ENCODE peak calls at places on chromosomes 13 and 19, in eight cellular contexts. B is H1; J is CD4-positive, CD25-positive, alpha-beta regulatory T cell; G is Peyer's patch; E is uterus; K is IMR-90; D is aorta; O is CD8-positive, alpha-beta T cell. N is an unnamed sample. For H3K36me3, the result is how much of the 10 kb centered on the place peaks cover.

GRCh38 chr13:110528911-110529310 is 32.6 kb downstream of the RAB20 start:
- DNase-seq in E (no peak), D (peak), O (no peak), B (no peak), J (no peak), G (no peak), K (no peak), N (no peak)

GRCh38 chr13:110010433-110011135 is 224.2 kb upstream of the IRS2 start:
- DNase-seq in O (no peak), J (no peak), G (no peak), E (no peak), B (no peak), D (no peak), K (peak), N (peak)

GRCh38 chr13:104318121-104318520 is 1251.9 kb upstream of the SLC10A2 start:
- DNase-seq in D (no peak), G (no peak), O (no peak), K (peak), J (no peak), B (no peak), E (no peak), N (peak)

GRCh38 chr13:19984430-19985218 is 26.1 kb downstream of the ZMYM2 start:
- DNase-seq in B (no peak), J (peak), D (no peak), O (no peak), E (no peak), K (peak), G (no peak), N (peak)

GRCh38 chr13:33615436-33615835 is 202.5 kb upstream of the RFC3 start:
- DNase-seq in O (no peak), J (no peak), B (no peak), D (no peak), K (no peak), G (no peak), E (no peak), N (no peak)

GRCh38 chr13:84653915-84654534 is 771.8 kb upstream of the SLITRK1 start:
- DNase-seq in G (no peak), E (no peak), B (no peak), J (no peak), K (no peak), D (no peak), O (no peak), N (no peak)

GRCh38 chr13:113116206-113116800 is 6.3 kb upstream of the F10 start:
- DNase-seq in K (no peak), G (no peak), B (no peak), D (no peak), J (no peak), O (no peak), E (peak), N (no peak)

GRCh38 chr13:75400775-75401174 is 81.2 kb downstream of the TBC1D4 start:
- DNase-seq in G (no peak), D (no peak), J (no peak), O (no peak), K (no peak), B (no peak), E (no peak), N (no peak)

GRCh38 chr13:60448907-60449510 is 52.0 kb downstream of the TDRD3 start:
- DNase-seq in J (peak), K (peak), G (no peak), E (no peak), D (no peak), O (no peak), B (no peak), N (peak)

GRCh38 chr13:112684041-112684440 is 5.8 kb upstream of the ATP11A start:
- DNase-seq in D (no peak), K (no peak), O (no peak), J (no peak), B (no peak), G (no peak), E (no peak), N (no peak)

GRCh38 chr13:44932850-44933251 is 56.4 kb downstream of the NUFIP1 start:
- DNase-seq in E (no peak), J (no peak), K (peak), D (peak), G (no peak), B (no peak), O (no peak), N (peak)

GRCh38 chr19:49422407-49423277 is 599 bp downstream of the PTH2 start:
- DNase-seq in O (peak), G (no peak), J (peak), K (peak), D (no peak), B (no peak), E (no peak), N (no peak)

GRCh38 chr13:110809871-110810486 is 96.5 kb downstream of the ING1 start:
- DNase-seq in E (no peak), G (no peak), J (no peak), B (no peak), K (no peak), D (no peak), O (no peak), N (no peak)

GRCh38 chr13:60745343-60745742 is 348.3 kb downstream of the TDRD3 start:
- DNase-seq in G (no peak), O (no peak), B (no peak), K (no peak), E (no peak), J (no peak), D (no peak), N (no peak)

GRCh38 chr13:99129050-99129449 is 71.6 kb upstream of the UBAC2 start:
- DNase-seq in J (no peak), O (no peak), B (no peak), G (no peak), K (no peak), E (no peak), D (no peak), N (no peak)

GRCh38 chr19:40745402-40745780 is 4.9 kb downstream of the ACTMAP start:
- DNase-seq in G (no peak), E (no peak), J (no peak), K (peak), B (no peak), O (no peak), D (no peak), N (peak)

GRCh38 chr19:51552996-51553725 is 17.9 kb upstream of the ZNF175 start:
- DNase-seq in D (peak), G (no peak), K (peak), J (no peak), E (peak), O (peak), B (peak), N (peak)

GRCh38 chr19:8616861-8617260 is 6.3 kb upstream of the ADAMTS10 start:
- DNase-seq in D (no peak), B (no peak), G (no peak), J (no peak), E (no peak), O (no peak), K (no peak), N (no peak)

GRCh38 chr19:588093-588742 is 1.5 kb upstream of the HCN2 start:
- DNase-seq in B (peak), K (peak), E (no peak), D (no peak), J (peak), O (peak), G (peak), N (peak)

GRCh38 chr19:38440592-38440991 is 7.1 kb downstream of the RYR1 start:
- DNase-seq in D (no peak), G (no peak), O (no peak), K (no peak), B (no peak), J (no peak), E (no peak), N (no peak)

GRCh38 chr13:25843692-25844091 is 208.1 kb downstream of the SHISA2 start:
- DNase-seq in O (no peak), G (no peak), D (no peak), B (no peak), J (no peak), K (no peak), E (no peak), N (no peak)

GRCh38 chr13:33761744-33762143 is 56.2 kb upstream of the RFC3 start:
- DNase-seq in D (no peak), O (no peak), J (no peak), K (no peak), G (no peak), B (no peak), E (no peak), N (peak)

GRCh38 chr13:43785166-43785680 is 1.5 kb downstream of the ENOX1 start:
- DNase-seq in B (no peak), O (no peak), E (no peak), G (no peak), D (no peak), K (peak), J (no peak), N (no peak)

GRCh38 chr13:23921451-23921888 is 24.2 kb upstream of the C1QTNF9B start:
- DNase-seq in J (peak), B (peak), O (no peak), E (no peak), D (no peak), G (no peak), K (peak), N (peak)

GRCh38 chr13:40585911-40586471 is 80.5 kb downstream of the FOXO1 start:
- DNase-seq in O (no peak), J (no peak), E (no peak), G (no peak), K (no peak), D (no peak), B (no peak), N (no peak)

GRCh38 chr13:74325106-74325505 is 190.9 kb upstream of the KLF12 start:
- DNase-seq in D (no peak), E (no peak), G (no peak), B (no peak), K (peak), J (no peak), O (no peak), N (peak)

GRCh38 chr19:4911786-4912672 is 2.7 kb downstream of the UHRF1 start:
- DNase-seq in O (peak), J (peak), E (peak), D (peak), G (peak), K (peak), B (peak), N (peak)

DNA sequence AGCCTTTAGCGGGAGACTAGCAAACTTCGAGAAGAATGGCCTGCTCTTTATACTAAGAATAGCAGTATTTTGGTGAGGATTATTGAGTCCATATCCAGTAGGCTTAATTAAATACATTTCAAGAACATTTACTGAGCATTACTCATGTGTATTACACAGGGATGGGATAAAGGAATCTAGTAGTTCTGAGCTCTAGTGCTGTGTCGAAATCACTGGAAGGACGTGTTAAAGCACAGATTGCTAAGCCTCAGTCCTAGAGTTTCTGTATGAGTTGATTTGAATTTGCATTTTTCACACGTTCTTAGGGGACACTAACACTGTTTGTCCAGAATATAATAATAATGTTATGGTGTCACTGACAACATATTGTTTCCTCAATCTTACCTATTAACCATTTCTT is 9.0 kb downstream of the ZNF302 start:
- DNase-seq in E (no peak), J (no peak), D (no peak), G (no peak), O (no peak), K (no peak), B (no peak), N (no peak)
- H3K4me3 ChIP-seq in E (no peak), J (no peak), D (no peak), G (no peak), O (peak), K (no peak), B (no peak), N (no peak)

GRCh38 chr13:51674276-51674675 is 90.0 kb downstream of the WDFY2 start:
- DNase-seq in J (no peak), E (no peak), G (no peak), O (no peak), B (no peak), D (no peak), K (no peak), N (no peak)

GRCh38 chr13:51673165-51673564 is 88.9 kb downstream of the WDFY2 start:
- DNase-seq in O (no peak), D (no peak), J (no peak), G (no peak), E (no peak), K (no peak), B (no peak), N (no peak)

GRCh38 chr13:51675877-51676276 is 91.6 kb downstream of the WDFY2 start:
- DNase-seq in O (no peak), B (no peak), K (no peak), E (no peak), G (no peak), D (no peak), J (no peak), N (no peak)

GRCh38 chr13:51676739-51677138 is 92.5 kb downstream of the WDFY2 start:
- DNase-seq in J (no peak), O (no peak), B (no peak), K (no peak), E (no peak), D (no peak), G (no peak), N (no peak)

GRCh38 chr13:51675385-51675784 is 91.1 kb downstream of the WDFY2 start:
- DNase-seq in K (no peak), D (no peak), G (no peak), E (no peak), J (no peak), B (no peak), O (no peak), N (no peak)
- H3K27ac ChIP-seq in K (no peak), D (no peak), G (no peak), E (no peak), J (no peak), B (no peak), O (no peak), N (no peak)

DNA sequence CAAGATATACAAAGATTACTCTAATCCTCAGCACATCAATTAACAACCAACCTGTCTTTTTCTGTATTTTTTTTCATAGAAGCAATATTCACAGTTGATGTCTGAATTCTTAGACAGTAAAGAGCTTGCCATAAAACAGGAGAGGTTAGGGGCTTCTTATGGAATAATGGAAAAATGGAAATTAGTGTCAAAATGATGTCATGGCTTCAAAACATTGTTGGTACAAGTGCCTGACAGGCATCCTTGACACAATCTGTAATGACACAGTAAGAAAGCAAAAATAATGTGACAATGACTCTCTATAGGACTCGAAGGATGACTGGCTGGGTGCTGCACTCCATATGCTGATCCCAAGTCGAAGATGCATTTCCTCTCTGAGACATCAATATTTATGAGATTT is 205.2 kb upstream of the DACH1 start:
- DNase-seq in G (no peak), K (no peak), J (no peak), E (no peak), O (no peak), D (no peak), B (no peak), N (no peak)
- H3K36me3 ChIP-seq in G (under half), K (under half), J (under half), E (under half), O (under half), D (under half), B (under half), N (under half)

DNA sequence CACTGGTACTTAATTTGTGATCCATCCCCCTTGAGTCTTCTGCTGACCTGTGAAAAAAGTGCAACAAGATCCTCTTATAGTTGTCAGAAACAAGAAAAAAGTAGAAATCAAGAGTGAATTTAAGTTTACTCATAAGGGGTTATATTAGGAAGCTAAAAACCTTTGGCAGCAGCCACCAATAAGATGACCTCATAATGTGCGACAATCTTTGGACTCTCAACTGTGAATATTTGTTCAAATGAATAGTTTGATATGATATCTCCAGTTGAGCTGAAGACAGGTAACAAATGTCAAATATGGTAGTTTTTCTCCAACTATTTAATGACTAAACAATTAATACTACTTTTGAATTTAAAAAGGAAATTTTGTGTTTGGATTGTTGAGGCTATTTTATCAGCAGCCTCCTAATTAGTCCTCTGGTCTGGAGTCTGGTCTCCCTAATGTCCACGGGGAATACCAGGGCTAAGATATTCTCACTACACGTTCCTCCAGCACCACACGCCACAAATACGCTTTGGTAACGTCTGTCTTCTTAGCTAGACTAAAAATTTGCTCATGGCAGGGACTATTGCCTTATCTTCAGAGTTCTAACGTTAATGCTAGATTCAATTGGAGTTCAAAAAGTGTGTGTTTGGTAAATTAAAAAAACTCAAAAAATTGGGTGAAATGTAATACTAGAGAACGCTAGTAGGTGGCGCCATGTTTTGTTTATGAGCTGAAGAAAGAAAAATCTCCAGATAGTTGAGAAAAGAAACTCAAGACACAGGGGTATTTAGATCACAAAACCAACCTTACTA is 51.0 kb upstream of the PDX1 start:
- DNase-seq in E (no peak), D (no peak), J (peak), B (no peak), G (no peak), K (peak), O (no peak), N (peak)
- H3K4me3 ChIP-seq in E (no peak), D (no peak), J (no peak), B (no peak), G (no peak), K (no peak), O (no peak), N (no peak)

GRCh38 chr19:11136400-11137101 is 19.0 kb downstream of the SPC24 start:
- DNase-seq in K (no peak), E (no peak), O (no peak), G (no peak), B (no peak), J (no peak), D (no peak), N (no peak)
- H3K27ac ChIP-seq in K (no peak), E (peak), O (no peak), G (no peak), B (no peak), J (no peak), D (no peak), N (no peak)

DNA sequence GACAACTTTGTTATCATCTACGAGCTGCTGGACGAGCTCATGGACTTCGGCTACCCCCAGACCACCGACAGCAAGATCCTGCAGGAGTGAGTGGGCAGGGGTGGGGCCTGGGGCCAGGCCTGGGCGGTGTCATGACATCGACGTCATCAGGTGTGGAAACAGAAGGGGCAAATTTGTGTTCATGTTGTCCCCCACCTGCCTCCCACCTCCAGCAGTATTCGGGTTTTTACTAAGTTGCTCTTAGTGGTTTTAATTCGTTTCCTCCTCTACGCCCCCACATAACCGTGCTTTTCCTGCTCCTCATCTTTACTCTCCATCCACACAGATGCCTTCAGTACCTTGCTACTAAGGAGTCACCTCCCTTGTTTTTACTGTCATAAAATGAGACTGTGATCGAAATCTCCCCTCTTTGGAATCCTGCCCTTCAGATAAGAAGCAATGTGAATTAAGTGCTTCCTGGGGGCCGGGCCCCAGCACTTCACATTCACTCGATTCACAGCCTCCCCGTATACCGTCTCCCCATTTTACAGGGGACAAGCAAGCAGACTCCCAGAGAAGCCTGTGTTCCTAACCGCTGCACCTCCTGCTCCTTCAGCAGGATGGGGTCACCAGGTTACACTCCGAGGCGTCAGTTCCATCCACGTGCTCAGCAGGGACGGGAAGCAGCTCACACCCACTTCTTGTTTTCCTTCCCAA is 10.5 kb downstream of the AP1M1 start:
- DNase-seq in D (no peak), E (no peak), B (no peak), G (no peak), J (no peak), O (peak), K (no peak), N (no peak)
- H3K36me3 ChIP-seq in D (under half), E (under half), B (under half), G (under half), J (under half), O (under half), K (half or more), N (half or more)

GRCh38 chr19:18832331-18833140 is 777 bp downstream of the UPF1 start:
- DNase-seq in E (no peak), O (no peak), J (peak), K (no peak), B (no peak), D (no peak), G (peak), N (peak)

GRCh38 chr19:18831524-18832330 is at the start of gene UPF1:
- DNase-seq in E (peak), K (peak), G (peak), D (peak), J (peak), B (peak), O (peak), N (peak)

GRCh38 chr19:18833141-18833476 is 1.4 kb downstream of the UPF1 start:
- DNase-seq in D (no peak), J (no peak), G (no peak), E (no peak), B (no peak), O (no peak), K (no peak), N (no peak)

GRCh38 chr19:18833849-18834643 is 2.3 kb downstream of the UPF1 start:
- DNase-seq in B (no peak), E (no peak), D (no peak), O (no peak), K (no peak), G (no peak), J (no peak), N (no peak)

DNA sequence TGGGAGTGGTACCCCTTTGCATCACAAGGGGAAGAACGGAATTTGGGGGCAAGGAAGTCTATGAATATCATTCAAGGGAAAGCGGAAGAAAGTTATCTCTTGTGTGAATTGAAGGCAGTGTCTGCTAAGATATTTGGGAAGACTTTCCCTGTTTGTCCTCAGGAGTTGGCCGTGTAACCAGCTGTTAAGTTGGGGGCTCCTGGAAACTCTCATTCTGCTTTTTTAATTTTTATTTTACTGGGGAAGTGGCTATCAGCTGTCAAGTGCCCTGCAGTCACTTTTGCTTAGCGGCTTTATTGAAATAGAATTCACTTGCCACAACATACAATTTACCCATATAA is 2.9 kb downstream of the UPF1 start:
- DNase-seq in O (no peak), G (no peak), D (no peak), J (no peak), E (no peak), K (no peak), B (no peak), N (no peak)
- H3K4me3 ChIP-seq in O (no peak), G (peak), D (no peak), J (peak), E (no peak), K (no peak), B (no peak), N (no peak)

GRCh38 chr19:43752287-43752875 is 2.4 kb downstream of the SMG9 start:
- DNase-seq in J (no peak), O (no peak), B (no peak), K (no peak), D (no peak), G (no peak), E (no peak), N (no peak)
- H3K27ac ChIP-seq in J (peak), O (no peak), B (no peak), K (no peak), D (no peak), G (no peak), E (no peak), N (peak)

N was measured in brain microvascular endothelial cell.